ENCODE peak calls at places on chromosomes 1 and 21, in seven cellular contexts. Z is heart right ventricle, N is psoas muscle, K is fibroblast of pulmonary artery, J is nephron progenitor cell, L is WERI-Rb-1, D is cardiac muscle cell. O is an unnamed sample.

GRCh38 chr1:8154621-8155052 is 128.5 kb upstream of the ERRFI1 start:
- DNase-seq in Z (no peak), N (no peak), K (peak), J (peak), L (peak), D (peak), O (no peak)

GRCh38 chr1:205208805-205209204 is 2.7 kb downstream of the DSTYK start:
- DNase-seq in Z (no peak), N (no peak), K (no peak), J (no peak), L (no peak), D (no peak), O (no peak)

GRCh38 chr1:182493063-182493462 is 43.1 kb downstream of the RGSL1 start:
- DNase-seq in Z (no peak), N (no peak), K (no peak), J (no peak), L (no peak), D (no peak), O (no peak)

GRCh38 chr1:162019006-162019405 is 4.7 kb downstream of the OLFML2B start:
- DNase-seq in Z (no peak), N (no peak), K (peak), J (no peak), L (no peak), D (peak), O (no peak)

GRCh38 chr21:34690041-34690792 is 21.4 kb downstream of the CLIC6 start:
- DNase-seq in Z (no peak), N (no peak), K (no peak), J (no peak), L (no peak), D (no peak), O (no peak)

GRCh38 chr1:17861685-17862084 is 106.6 kb downstream of the ACTL8 start:
- DNase-seq in Z (no peak), N (no peak), K (no peak), J (no peak), L (no peak), D (peak), O (no peak)

GRCh38 chr1:76254165-76255043 is 179.9 kb downstream of the ST6GALNAC3 start:
- DNase-seq in Z (no peak), N (no peak), K (peak), J (no peak), L (no peak), D (peak), O (no peak)

GRCh38 chr1:32205401-32206370 is at the start of gene IQCC:
- DNase-seq in Z (peak), N (peak), K (peak), J (peak), L (peak), D (peak), O (peak)

GRCh38 chr1:243490748-243491686 is 235.2 kb downstream of the SDCCAG8 start:
- DNase-seq in Z (no peak), N (no peak), K (no peak), J (no peak), L (no peak), D (peak), O (no peak)

GRCh38 chr1:112882271-112882744 is 73.7 kb downstream of the SLC16A1 start:
- DNase-seq in Z (no peak), N (no peak), K (no peak), J (no peak), L (peak), D (peak), O (no peak)

GRCh38 chr1:181931873-181932272 is 129.6 kb downstream of the ZNF648 start:
- DNase-seq in Z (no peak), N (no peak), K (no peak), J (no peak), L (no peak), D (no peak), O (no peak)

GRCh38 chr1:205449750-205450443 is 5.9 kb downstream of the BLACAT1 start:
- DNase-seq in Z (no peak), N (no peak), K (peak), J (peak), L (peak), D (peak), O (peak)

GRCh38 chr21:29673096-29673610 is 266.6 kb downstream of the GRIK1 start:
- DNase-seq in Z (no peak), N (no peak), K (no peak), J (no peak), L (no peak), D (no peak), O (no peak)

GRCh38 chr1:78676996-78677395 is 27.4 kb downstream of the IFI44 start:
- DNase-seq in Z (no peak), N (no peak), K (no peak), J (no peak), L (no peak), D (no peak), O (no peak)

GRCh38 chr1:40853113-40853999 is 8.8 kb downstream of the CITED4 start:
- DNase-seq in Z (no peak), N (no peak), K (no peak), J (no peak), L (no peak), D (no peak), O (no peak)

GRCh38 chr1:143698016-143698415 is 273.8 kb downstream of the FAM72C start:
- DNase-seq in Z (peak), N (no peak), K (peak), J (no peak), L (peak), D (peak), O (no peak)

GRCh38 chr1:28370220-28371010 is 875 bp downstream of the PHACTR4 start:
- DNase-seq in Z (peak), N (no peak), K (peak), J (no peak), L (peak), D (peak), O (peak)

GRCh38 chr1:225962440-225962975 is 21.5 kb upstream of the LEFTY2 start:
- DNase-seq in Z (peak), N (no peak), K (peak), J (peak), L (peak), D (peak), O (peak)

GRCh38 chr1:201326710-201327109 is 43.4 kb downstream of the PKP1 start:
- DNase-seq in Z (no peak), N (no peak), K (no peak), J (no peak), L (no peak), D (no peak), O (no peak)

GRCh38 chr1:161890574-161890973 is 124.5 kb downstream of the ATF6 start:
- DNase-seq in Z (no peak), N (no peak), K (no peak), J (no peak), L (no peak), D (no peak), O (no peak)

GRCh38 chr21:16587671-16588379 is 858.0 kb downstream of the USP25 start:
- DNase-seq in Z (no peak), N (no peak), K (peak), J (no peak), L (no peak), D (peak), O (no peak)

GRCh38 chr21:41559658-41560599 is 52.0 kb upstream of the TMPRSS2 start:
- DNase-seq in Z (no peak), N (no peak), K (peak), J (no peak), L (no peak), D (peak), O (no peak)

GRCh38 chr1:101992816-101993575 is 3.7 kb downstream of the OLFM3 start:
- DNase-seq in Z (no peak), N (no peak), K (no peak), J (no peak), L (no peak), D (no peak), O (no peak)

GRCh38 chr21:44083631-44084291 is 23.4 kb upstream of the PWP2 start:
- DNase-seq in Z (no peak), N (no peak), K (no peak), J (no peak), L (no peak), D (no peak), O (no peak)

GRCh38 chr1:150532860-150533259 is 16.3 kb upstream of the ADAMTSL4 start:
- DNase-seq in Z (no peak), N (no peak), K (no peak), J (no peak), L (no peak), D (no peak), O (no peak)
- TF ChIP-seq CTCF in Z (no peak), N (no peak), K (no peak), J (no peak), L (no peak), D (no peak), O (no peak)

GRCh38 chr21:42758721-42759593 is 105.5 kb downstream of the PDE9A start:
- DNase-seq in Z (no peak), N (no peak), K (no peak), J (no peak), L (no peak), D (no peak), O (no peak)
- TF ChIP-seq CTCF in Z (no peak), N (no peak), K (no peak), J (no peak), L (no peak), D (no peak), O (no peak)

DNA sequence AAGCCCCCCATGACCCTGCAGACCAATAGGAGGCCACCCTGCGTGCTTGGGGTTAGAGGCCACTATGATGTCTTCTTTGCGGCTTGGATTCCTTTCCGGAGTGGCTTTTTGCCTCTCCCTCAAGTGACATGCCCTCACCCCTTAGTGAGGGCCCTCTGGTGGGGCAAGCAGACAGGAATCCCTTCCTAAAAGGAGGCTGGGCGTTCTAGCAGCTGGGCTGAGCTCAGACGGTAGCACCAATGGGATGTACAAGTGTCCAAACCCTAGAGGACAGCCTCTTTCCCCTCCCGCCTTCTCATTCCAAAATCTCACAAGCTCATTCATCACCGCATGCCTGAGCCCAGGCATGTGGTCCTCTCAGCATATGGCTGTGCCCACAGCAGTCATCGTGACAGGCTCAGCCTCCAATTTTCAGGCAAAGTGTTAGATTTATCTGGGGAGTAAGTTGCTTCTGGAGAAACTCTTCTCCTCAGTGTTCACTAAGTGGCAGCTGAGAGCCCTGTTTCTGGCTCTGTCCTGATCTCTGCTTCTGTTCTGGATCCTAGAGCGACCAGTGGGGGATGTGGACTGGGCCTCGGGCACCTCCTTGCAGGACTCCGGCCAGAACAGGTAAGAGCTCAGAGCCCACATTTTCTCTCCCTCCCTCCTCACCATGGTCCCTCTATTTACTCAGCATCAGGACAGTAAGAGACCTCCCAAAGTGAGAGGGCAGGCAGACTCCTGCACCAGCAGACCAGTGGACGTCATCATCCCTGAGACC is 4.8 kb downstream of the KIAA1614 start:
- DNase-seq in Z (no peak), N (no peak), K (peak), J (no peak), L (no peak), D (peak), O (no peak)
- TF ChIP-seq CTCF in Z (peak), N (no peak), K (no peak), J (no peak), L (no peak), D (peak), O (no peak)

GRCh38 chr1:190633488-190633887 is 155.8 kb upstream of the BRINP3 start:
- DNase-seq in Z (no peak), N (no peak), K (peak), J (no peak), L (no peak), D (peak), O (no peak)
- TF ChIP-seq CTCF in Z (no peak), N (no peak), K (no peak), J (peak), L (no peak), D (no peak), O (peak)

DNA sequence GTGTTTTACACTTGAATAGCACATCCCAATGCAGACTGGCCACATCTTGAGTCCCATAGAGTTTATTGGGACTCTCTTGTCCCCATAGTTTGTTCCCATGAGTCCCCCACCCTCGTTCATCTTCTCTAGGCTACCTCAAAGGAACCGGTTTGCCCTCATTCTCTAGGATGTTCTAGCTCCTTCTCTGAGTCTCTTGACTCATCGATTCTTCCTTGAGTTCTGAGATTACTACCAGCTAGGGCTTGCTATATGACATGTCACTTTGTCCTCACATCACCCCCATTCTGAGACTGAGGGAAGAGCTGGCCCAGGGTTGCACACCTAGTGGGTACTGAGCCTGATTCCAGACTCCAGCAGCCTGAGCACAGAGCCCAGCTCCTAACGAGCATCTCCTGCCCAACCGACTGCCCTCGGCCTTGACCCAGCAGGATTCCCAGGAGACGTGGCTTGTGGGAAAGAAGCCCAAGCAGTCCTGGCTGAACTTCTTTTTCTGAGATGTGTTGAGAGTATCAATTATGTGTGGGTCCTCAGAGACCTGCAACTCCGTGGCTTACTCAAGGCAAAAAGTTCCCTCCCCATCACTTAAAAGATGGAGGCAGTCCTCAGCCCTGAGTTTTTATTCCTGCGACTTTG is 42.0 kb downstream of the TMEM51 start:
- DNase-seq in Z (peak), N (peak), K (no peak), J (no peak), L (no peak), D (no peak), O (no peak)
- TF ChIP-seq CTCF in Z (no peak), N (no peak), K (no peak), J (no peak), L (no peak), D (no peak), O (no peak)

DNA sequence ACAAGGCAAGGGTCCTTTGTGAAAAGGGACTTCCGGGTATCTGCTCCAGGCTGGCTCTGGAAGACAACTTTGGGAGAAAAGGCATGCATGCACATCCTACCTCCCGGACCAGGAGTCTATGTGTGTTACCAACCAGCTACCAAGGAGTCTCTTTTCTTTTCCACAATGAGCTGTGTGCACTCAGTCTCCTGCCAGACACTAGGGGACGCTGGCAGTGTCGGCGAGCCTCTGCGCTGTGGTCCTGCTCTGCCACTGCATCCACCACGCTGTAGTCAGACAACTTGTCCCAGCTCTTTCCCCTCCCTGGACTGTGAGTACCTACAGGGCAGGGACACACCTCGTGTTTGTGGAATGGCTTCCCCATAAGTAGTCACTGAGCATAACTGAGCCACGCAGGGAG is 5.1 kb upstream of the SSR2 start:
- DNase-seq in Z (no peak), N (no peak), K (peak), J (peak), L (peak), D (peak), O (peak)
- TF ChIP-seq CTCF in Z (peak), N (peak), K (peak), J (peak), L (peak), D (peak), O (peak)

GRCh38 chr1:170267317-170267716 is 121.6 kb downstream of the NTMT2 start:
- DNase-seq in Z (no peak), N (no peak), K (peak), J (no peak), L (no peak), D (peak), O (no peak)
- TF ChIP-seq CTCF in Z (no peak), N (no peak), K (peak), J (no peak), L (peak), D (peak), O (no peak)

GRCh38 chr1:63537940-63538339 is 14.6 kb downstream of the EFCAB7 start:
- DNase-seq in Z (no peak), N (no peak), K (peak), J (no peak), L (no peak), D (peak), O (no peak)
- TF ChIP-seq CTCF in Z (peak), N (peak), K (peak), J (peak), L (no peak), D (peak), O (peak)

GRCh38 chr1:80274256-80274655 is 1267.7 kb upstream of the ADGRL4 start:
- DNase-seq in Z (no peak), N (no peak), K (no peak), J (no peak), L (no peak), D (no peak), O (no peak)
- TF ChIP-seq CTCF in Z (no peak), N (no peak), K (no peak), J (no peak), L (no peak), D (no peak), O (no peak)

DNA sequence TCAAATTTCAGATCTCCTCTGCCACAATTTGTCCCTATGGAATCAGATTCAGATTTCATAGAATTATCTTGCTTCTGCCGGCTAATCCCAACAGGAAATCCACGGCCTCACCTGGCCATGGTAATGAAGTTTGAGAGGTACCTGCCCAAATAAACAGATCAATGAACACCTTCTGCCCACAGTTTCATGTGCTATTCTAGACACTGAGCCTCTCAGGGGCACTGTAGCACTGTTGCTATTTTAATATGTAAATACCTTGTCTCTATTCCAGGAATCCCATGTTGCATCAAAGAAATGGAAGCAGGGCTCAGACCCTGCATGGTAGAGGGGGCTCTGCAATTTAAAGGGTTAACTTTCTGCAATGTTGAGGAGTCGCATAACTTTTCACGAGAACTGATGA is 593.1 kb downstream of the PTBP2 start:
- DNase-seq in Z (no peak), N (no peak), K (no peak), J (no peak), L (peak), D (no peak), O (no peak)
- TF ChIP-seq CTCF in Z (no peak), N (no peak), K (no peak), J (no peak), L (no peak), D (no peak), O (no peak)

O was measured in GM10248.